ENCODE peak calls at places on chromosomes 1 and 21, in four cellular contexts. One of them, this sample, is unnamed.

GRCh38 chr1:207470927-207471326 is 16.8 kb downstream of the CR2 start:
- DNase-seq in GM12878: no peak
- DNase-seq in HL-60: no peak
- DNase-seq in K562: no peak
- DNase-seq in this sample: no peak

GRCh38 chr1:24972257-24973242 is 42.5 kb upstream of the RUNX3 start:
- DNase-seq in K562: no peak
- DNase-seq in GM12878: no peak
- DNase-seq in HL-60: no peak
- DNase-seq in this sample: no peak

GRCh38 chr1:51955797-51956527 is 34.5 kb downstream of the RAB3B start:
- DNase-seq in GM12878: peak
- DNase-seq in K562: no peak
- DNase-seq in HL-60: no peak
- DNase-seq in this sample: no peak

GRCh38 chr1:246705368-246705767 is 18.8 kb upstream of the SCCPDH start:
- DNase-seq in K562: no peak
- DNase-seq in GM12878: no peak
- DNase-seq in HL-60: no peak
- DNase-seq in this sample: no peak

GRCh38 chr1:18530567-18531502 is 50.1 kb downstream of the KLHDC7A start:
- DNase-seq in HL-60: no peak
- DNase-seq in GM12878: no peak
- DNase-seq in K562: peak
- DNase-seq in this sample: no peak

GRCh38 chr1:64000021-64000420 is 203.4 kb upstream of the UBE2U start:
- DNase-seq in GM12878: no peak
- DNase-seq in HL-60: no peak
- DNase-seq in K562: no peak
- DNase-seq in this sample: no peak

GRCh38 chr1:94048413-94049164 is 72.4 kb downstream of the ABCA4 start:
- DNase-seq in GM12878: no peak
- DNase-seq in HL-60: no peak
- DNase-seq in K562: no peak
- DNase-seq in this sample: no peak

GRCh38 chr1:7491089-7491817 is 279.8 kb upstream of the VAMP3 start:
- DNase-seq in HL-60: no peak
- DNase-seq in GM12878: no peak
- DNase-seq in K562: no peak
- DNase-seq in this sample: no peak

GRCh38 chr1:21666572-21667320 is 2.4 kb downstream of the RAP1GAP start:
- DNase-seq in GM12878: no peak
- DNase-seq in K562: no peak
- DNase-seq in HL-60: no peak
- DNase-seq in this sample: no peak

GRCh38 chr1:30744060-30744756 is 13.4 kb downstream of the LAPTM5 start:
- DNase-seq in HL-60: no peak
- DNase-seq in GM12878: no peak
- DNase-seq in K562: no peak
- DNase-seq in this sample: no peak

DNA sequence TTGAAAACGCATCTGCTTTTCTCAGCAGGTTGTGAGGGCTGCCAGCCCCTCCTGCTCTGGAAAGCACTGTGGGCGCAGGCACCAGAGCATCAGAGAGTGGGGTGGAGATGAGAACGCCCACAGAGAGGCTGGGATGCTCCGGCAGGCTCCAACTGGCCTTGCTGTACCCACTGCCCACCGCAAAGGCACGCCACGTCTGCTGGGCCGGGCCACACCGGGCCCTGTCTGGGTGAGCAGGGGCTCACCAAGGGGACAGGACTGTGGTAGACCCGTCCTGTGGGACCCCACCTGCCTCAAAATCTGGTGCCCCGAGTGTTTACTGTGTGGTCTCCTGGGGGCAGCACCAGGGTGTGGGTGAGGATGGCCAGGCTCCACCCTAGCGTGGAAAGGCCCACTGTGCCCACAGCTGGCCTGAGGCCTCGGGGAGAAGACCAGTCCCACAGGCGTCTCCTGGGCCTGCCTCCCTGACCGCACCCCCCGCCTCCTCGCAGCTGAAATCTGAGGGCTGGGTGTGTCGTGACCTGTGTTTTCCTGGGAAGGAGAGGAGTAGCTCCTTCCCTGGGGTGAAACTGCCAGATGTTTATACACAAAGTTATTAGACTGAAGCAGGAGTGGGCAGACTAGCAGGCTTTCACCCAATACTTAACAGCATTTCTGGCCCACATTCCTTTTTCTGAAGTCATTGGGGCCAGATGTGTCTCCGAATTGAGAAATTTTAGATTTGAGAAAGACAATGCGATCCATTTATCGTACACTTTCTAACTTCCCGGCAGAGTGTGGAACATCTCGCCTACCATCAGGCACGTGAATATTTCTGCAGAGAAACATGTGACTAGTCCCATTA is 53.8 kb downstream of the STUM start:
- DNase-seq in GM12878: no peak
- DNase-seq in HL-60: no peak
- DNase-seq in K562: no peak
- DNase-seq in this sample: no peak
- TF ChIP-seq SPI1 in GM12878: no peak
- TF ChIP-seq SPI1 in HL-60: no peak
- TF ChIP-seq SPI1 in K562: no peak
- TF ChIP-seq SPI1 in this sample: no peak

GRCh38 chr21:43939443-43940328 is 72.4 kb upstream of the TRAPPC10 start:
- DNase-seq in GM12878: no peak
- DNase-seq in HL-60: no peak
- DNase-seq in K562: no peak
- DNase-seq in this sample: no peak

GRCh38 chr21:43937898-43938309 is 72.9 kb downstream of the AGPAT3 start:
- DNase-seq in HL-60: no peak
- DNase-seq in GM12878: peak
- DNase-seq in K562: no peak
- DNase-seq in this sample: peak

GRCh38 chr21:43937051-43937832 is 72.2 kb downstream of the AGPAT3 start:
- DNase-seq in K562: peak
- DNase-seq in HL-60: no peak
- DNase-seq in GM12878: no peak
- DNase-seq in this sample: no peak

GRCh38 chr21:43940329-43940653 is 71.8 kb upstream of the TRAPPC10 start:
- DNase-seq in HL-60: no peak
- DNase-seq in GM12878: no peak
- DNase-seq in K562: no peak
- DNase-seq in this sample: no peak

DNA sequence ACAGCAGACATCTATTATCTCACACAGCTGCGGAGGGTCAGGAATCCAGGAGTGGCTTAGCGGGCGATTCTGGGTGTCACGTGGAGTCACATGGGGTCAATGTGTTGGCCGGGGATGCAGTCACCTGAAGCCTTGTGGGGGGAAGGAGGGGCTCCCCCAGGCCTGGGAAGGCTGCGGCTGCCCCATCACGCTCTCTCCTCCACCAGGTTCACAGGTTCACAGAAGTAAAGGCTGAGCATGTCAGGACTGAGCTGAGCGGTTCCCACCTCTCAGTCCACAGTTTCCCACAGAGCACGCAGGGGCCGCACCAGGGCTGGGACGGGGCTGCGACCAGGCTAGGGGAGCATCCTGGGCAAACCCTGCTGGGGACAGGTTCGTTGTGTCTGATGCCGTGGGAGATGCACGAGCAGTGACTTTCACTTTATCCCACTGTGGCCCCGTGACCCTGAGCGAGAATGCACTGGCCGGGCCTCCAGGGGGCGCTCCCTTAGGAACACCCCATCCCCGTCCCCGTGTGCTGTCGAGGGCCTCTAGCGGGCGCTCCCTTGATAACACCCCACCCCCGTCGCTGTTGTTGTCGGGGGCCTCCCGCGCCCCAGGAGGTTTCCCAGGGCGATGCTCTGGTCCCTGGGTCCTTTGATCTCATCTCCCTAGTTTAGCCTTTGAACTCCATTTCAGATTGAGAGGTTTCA is 73.2 kb upstream of the TRAPPC10 start:
- DNase-seq in HL-60: peak
- DNase-seq in K562: peak
- DNase-seq in GM12878: peak
- DNase-seq in this sample: peak
- TF ChIP-seq POLR2AphosphoS5 in HL-60: no peak
- TF ChIP-seq POLR2AphosphoS5 in K562: peak
- TF ChIP-seq POLR2AphosphoS5 in GM12878: peak
- TF ChIP-seq POLR2AphosphoS5 in this sample: peak

GRCh38 chr21:39852726-39853510 is 14.3 kb upstream of the PCP4 start:
- DNase-seq in K562: no peak
- DNase-seq in GM12878: no peak
- DNase-seq in HL-60: no peak
- DNase-seq in this sample: no peak
- TF ChIP-seq SPI1 in K562: no peak
- TF ChIP-seq SPI1 in GM12878: no peak
- TF ChIP-seq SPI1 in HL-60: no peak
- TF ChIP-seq SPI1 in this sample: no peak

DNA sequence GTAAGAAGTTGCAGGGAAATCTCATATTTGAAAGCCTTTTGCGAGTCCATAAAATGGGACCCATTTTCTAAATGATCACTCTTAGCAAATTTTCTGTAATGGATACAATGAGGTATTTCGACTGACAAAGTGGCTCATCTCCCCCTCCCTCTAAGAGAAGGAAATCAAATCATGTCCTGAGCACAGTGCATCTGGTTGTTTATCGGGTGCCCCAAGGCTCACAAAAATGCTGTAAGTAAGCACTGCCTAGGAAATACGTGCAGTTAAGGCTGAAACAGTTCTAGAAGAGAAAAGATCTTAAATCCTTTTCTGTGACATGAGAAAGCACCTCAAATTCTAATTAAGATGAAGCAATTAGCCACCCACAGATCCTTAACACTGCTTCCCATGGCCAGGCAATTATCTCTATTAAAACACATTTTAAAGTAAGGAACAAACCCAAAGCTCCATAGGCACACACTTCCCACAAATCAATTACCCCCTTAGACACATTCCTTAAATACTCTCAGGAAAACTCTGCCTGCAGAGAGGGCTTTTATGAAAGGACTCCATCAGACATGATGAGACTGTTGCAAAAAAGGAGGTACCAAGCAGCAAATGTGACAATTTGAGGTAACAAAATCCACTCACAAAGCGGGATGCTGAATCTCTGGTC is 216.3 kb downstream of the KCNH1 start:
- DNase-seq in GM12878: no peak
- DNase-seq in K562: no peak
- DNase-seq in HL-60: no peak
- DNase-seq in this sample: no peak
- TF ChIP-seq POLR2AphosphoS5 in GM12878: no peak
- TF ChIP-seq POLR2AphosphoS5 in K562: no peak
- TF ChIP-seq POLR2AphosphoS5 in HL-60: no peak
- TF ChIP-seq POLR2AphosphoS5 in this sample: no peak

GRCh38 chr1:222786107-222786506 is 28.7 kb upstream of the DISP1 start:
- DNase-seq in HL-60: no peak
- DNase-seq in GM12878: no peak
- DNase-seq in K562: no peak
- DNase-seq in this sample: no peak
- TF ChIP-seq SPI1 in HL-60: no peak
- TF ChIP-seq SPI1 in GM12878: no peak
- TF ChIP-seq SPI1 in K562: no peak
- TF ChIP-seq SPI1 in this sample: no peak

DNA sequence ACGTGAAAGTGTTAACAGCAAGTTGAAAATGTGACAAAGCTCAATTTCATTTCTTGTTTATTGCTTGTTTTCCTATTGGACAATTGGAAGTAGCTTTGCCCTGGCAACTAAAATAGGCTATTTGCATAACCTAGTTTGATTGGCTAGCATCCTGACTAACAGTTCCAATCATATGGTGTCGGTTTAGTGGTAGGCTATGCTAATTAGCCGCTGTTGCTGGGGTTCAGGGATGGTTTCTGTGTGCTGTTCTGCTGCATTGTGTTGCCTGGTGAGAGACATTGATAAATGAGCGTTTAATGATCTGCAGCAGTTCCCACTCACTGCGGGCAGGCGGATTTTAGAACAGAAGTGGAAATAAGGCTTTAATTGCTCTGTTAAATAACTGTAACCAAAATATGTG is 68.5 kb downstream of the DYRK1A start:
- DNase-seq in HL-60: no peak
- DNase-seq in K562: peak
- DNase-seq in GM12878: no peak
- DNase-seq in this sample: no peak
- TF ChIP-seq POLR2AphosphoS5 in HL-60: no peak
- TF ChIP-seq POLR2AphosphoS5 in K562: no peak
- TF ChIP-seq POLR2AphosphoS5 in GM12878: no peak
- TF ChIP-seq POLR2AphosphoS5 in this sample: no peak

GRCh38 chr1:70487471-70487840 is 76.4 kb downstream of the CTH start:
- DNase-seq in K562: no peak
- DNase-seq in HL-60: no peak
- DNase-seq in GM12878: no peak
- DNase-seq in this sample: no peak
- TF ChIP-seq SPI1 in K562: no peak
- TF ChIP-seq SPI1 in HL-60: no peak
- TF ChIP-seq SPI1 in GM12878: no peak
- TF ChIP-seq SPI1 in this sample: no peak

DNA sequence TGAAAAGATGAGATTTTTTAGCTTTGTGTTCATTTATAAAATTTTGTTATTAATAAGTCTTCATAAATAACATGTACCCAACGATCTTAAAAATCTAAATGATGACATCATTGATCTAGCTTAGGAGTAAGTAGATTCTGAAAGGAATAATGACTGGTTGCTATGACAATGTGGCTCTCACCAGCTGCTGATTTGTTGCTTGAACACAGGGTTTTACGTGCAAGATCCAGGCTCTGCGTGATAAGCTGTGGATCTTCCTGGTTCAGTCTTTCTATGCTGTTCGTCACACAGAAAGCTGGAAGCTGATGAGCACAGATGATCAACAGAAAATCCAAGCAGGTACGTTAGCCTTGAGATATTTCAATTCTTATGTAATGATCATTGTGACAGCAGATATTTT is 49.1 kb upstream of the C1orf146 start:
- DNase-seq in GM12878: no peak
- DNase-seq in K562: no peak
- DNase-seq in HL-60: no peak
- DNase-seq in this sample: no peak
- TF ChIP-seq POLR2AphosphoS5 in GM12878: no peak
- TF ChIP-seq POLR2AphosphoS5 in K562: no peak
- TF ChIP-seq POLR2AphosphoS5 in HL-60: no peak
- TF ChIP-seq POLR2AphosphoS5 in this sample: no peak

GRCh38 chr1:17276568-17276967 is 27.7 kb downstream of the PADI3 start:
- DNase-seq in HL-60: peak
- DNase-seq in GM12878: no peak
- DNase-seq in K562: no peak
- DNase-seq in this sample: no peak
- TF ChIP-seq SPI1 in HL-60: peak
- TF ChIP-seq SPI1 in GM12878: peak
- TF ChIP-seq SPI1 in K562: peak
- TF ChIP-seq SPI1 in this sample: no peak

This sample was measured in GM12891.